ENCODE peak calls at places on chromosome 4, in five cellular contexts. N is A549, X is heart right ventricle, V is gastrocnemius medialis, A is uterus. M is an unnamed sample.

GRCh38 chr4:14000091-14000814 is 372.7 kb upstream of the BOD1L1 start:
- DNase-seq in N (no peak), X (no peak), V (no peak), A (no peak), M (no peak)

GRCh38 chr4:82705169-82705568 is 93.4 kb downstream of the SCD5 start:
- DNase-seq in N (no peak), X (no peak), V (no peak), A (no peak), M (no peak)

GRCh38 chr4:7732263-7732662 is 207.4 kb downstream of the AFAP1 start:
- DNase-seq in N (no peak), X (no peak), V (no peak), A (no peak), M (no peak)

GRCh38 chr4:32031026-32031425 is 1310.9 kb downstream of the PCDH7 start:
- DNase-seq in N (no peak), X (no peak), V (no peak), A (no peak), M (no peak)

GRCh38 chr4:1998296-1998695 is 10.5 kb downstream of the NELFA start:
- DNase-seq in N (no peak), X (no peak), V (no peak), A (no peak), M (peak; percentile 12)

GRCh38 chr4:10116625-10117423 is at the start of gene WDR1:
- DNase-seq in N (peak; percentile 72), X (peak; percentile 98), V (peak; percentile 97), A (peak; percentile 96), M (peak; percentile 89)

GRCh38 chr4:158996669-158997074 is 106.2 kb upstream of the RAPGEF2 start:
- DNase-seq in N (peak; percentile 49), X (no peak), V (no peak), A (no peak), M (peak; percentile 97)

GRCh38 chr4:120853101-120853940 is 69.2 kb downstream of the PRDM5 start:
- DNase-seq in N (no peak), X (no peak), V (no peak), A (no peak), M (peak; percentile 55)

GRCh38 chr4:190020790-190021717 is 6.0 kb downstream of the FRG2 start:
- DNase-seq in N (peak; percentile 74), X (no peak), V (no peak), A (no peak), M (peak; percentile 7)

GRCh38 chr4:79241846-79242245 is 84.0 kb downstream of the NAA11 start:
- DNase-seq in N (no peak), X (no peak), V (no peak), A (no peak), M (peak; percentile 60)

GRCh38 chr4:170949084-170949483 is 859.3 kb upstream of the AADAT start:
- DNase-seq in N (no peak), X (no peak), V (no peak), A (no peak), M (no peak)

GRCh38 chr4:41456559-41457101 is 81.3 kb upstream of the LIMCH1 start:
- DNase-seq in N (no peak), X (no peak), V (no peak), A (no peak), M (no peak)

GRCh38 chr4:75723117-75723801 is 1.1 kb upstream of the USO1 start:
- DNase-seq in N (no peak), X (no peak), V (no peak), A (no peak), M (peak; percentile 70)

GRCh38 chr4:53801373-53801772 is 210.1 kb upstream of the LNX1 start:
- DNase-seq in N (no peak), X (no peak), V (no peak), A (no peak), M (no peak)

GRCh38 chr4:41132055-41132683 is 82.2 kb downstream of the APBB2 start:
- DNase-seq in N (no peak), X (no peak), V (no peak), A (no peak), M (no peak)

GRCh38 chr4:122826596-122827257 is at the start of gene FGF2:
- DNase-seq in N (peak; percentile 28), X (peak; percentile 70), V (peak; percentile 35), A (peak; percentile 80), M (peak; percentile 51)

GRCh38 chr4:149997881-149998421 is 80.3 kb upstream of the DCLK2 start:
- DNase-seq in N (peak; percentile 58), X (no peak), V (no peak), A (no peak), M (peak; percentile 59)

GRCh38 chr4:78901882-78902281 is 37.4 kb downstream of the PAQR3 start:
- DNase-seq in N (no peak), X (no peak), V (no peak), A (no peak), M (no peak)

GRCh38 chr4:181550381-181550780 is 692.8 kb upstream of the TENM3 start:
- DNase-seq in N (no peak), X (no peak), V (no peak), A (no peak), M (no peak)

GRCh38 chr4:76058888-76059426 is 15.6 kb upstream of the ART3 start:
- DNase-seq in N (no peak), X (no peak), V (no peak), A (no peak), M (no peak)

GRCh38 chr4:40245794-40246546 is 49.1 kb downstream of the RHOH start:
- DNase-seq in N (no peak), X (no peak), V (no peak), A (no peak), M (peak; percentile 16)

GRCh38 chr4:125582302-125582701 is 267.5 kb downstream of the FAT4 start:
- DNase-seq in N (no peak), X (no peak), V (no peak), A (no peak), M (no peak)

GRCh38 chr4:85744950-85745349 is 270.0 kb downstream of the ARHGAP24 start:
- DNase-seq in N (no peak), X (no peak), V (no peak), A (no peak), M (peak; percentile 66)

GRCh38 chr4:90328558-90328957 is 201.4 kb downstream of the CCSER1 start:
- DNase-seq in N (no peak), X (peak; percentile 18), V (no peak), A (no peak), M (peak; percentile 1)

GRCh38 chr4:64940698-64941097 is 531.4 kb upstream of the TECRL start:
- DNase-seq in N (no peak), X (no peak), V (no peak), A (no peak), M (peak; percentile 86)

GRCh38 chr4:8385106-8385505 is 55.4 kb downstream of the ACOX3 start:
- DNase-seq in N (no peak), X (no peak), V (no peak), A (no peak), M (no peak)

GRCh38 chr4:56155432-56155831 is 206.7 kb downstream of the CEP135 start:
- DNase-seq in N (no peak), X (no peak), V (no peak), A (no peak), M (no peak)

GRCh38 chr4:88809561-88810219 is 112.1 kb upstream of the NAP1L5 start:
- DNase-seq in N (no peak), X (no peak), V (no peak), A (no peak), M (no peak)

GRCh38 chr4:53477666-53478065 is 100.2 kb downstream of the FIP1L1 start:
- DNase-seq in N (no peak), X (no peak), V (no peak), A (no peak), M (no peak)

GRCh38 chr4:93396274-93396673 is 432.3 kb upstream of the ATOH1 start:
- DNase-seq in N (no peak), X (no peak), V (no peak), A (no peak), M (peak; percentile 69)

GRCh38 chr4:102789317-102789717 is 28.5 kb upstream of the MANBA start:
- DNase-seq in N (no peak), X (no peak), V (no peak), A (no peak), M (peak; percentile 63)

GRCh38 chr4:55077577-55077976 is 47.8 kb downstream of the KDR start:
- DNase-seq in N (no peak), X (no peak), V (no peak), A (no peak), M (no peak)

GRCh38 chr4:26826721-26827120 is 33.9 kb upstream of the STIM2 start:
- DNase-seq in N (no peak), X (no peak), V (no peak), A (peak; percentile 40), M (no peak)

GRCh38 chr4:7332216-7333023 is 102.3 kb downstream of the PSAPL1 start:
- DNase-seq in N (no peak), X (no peak), V (no peak), A (peak; percentile 49), M (peak; percentile 87)

GRCh38 chr4:169420291-169420690 is 149.5 kb upstream of the SH3RF1 start:
- DNase-seq in N (no peak), X (no peak), V (no peak), A (no peak), M (no peak)

DNA sequence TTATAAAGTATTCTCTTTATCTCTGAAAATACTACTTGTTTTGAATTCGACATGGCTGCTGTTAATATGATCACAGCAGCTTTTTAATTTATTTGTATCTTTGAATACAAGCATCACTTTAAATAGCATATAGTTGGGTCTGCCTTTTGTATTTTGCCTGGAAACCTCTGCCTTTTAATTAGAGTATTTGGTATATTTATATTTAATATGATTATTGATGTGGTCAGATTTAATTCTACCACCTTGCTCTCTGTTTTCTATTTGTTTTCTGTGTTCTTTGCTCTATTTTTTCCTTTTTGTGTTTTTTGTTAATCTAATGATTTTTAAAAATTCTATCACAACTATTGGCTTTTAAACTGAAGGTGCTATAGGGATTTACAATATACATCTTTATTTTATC is 21.7 kb downstream of the STK32B start:
- DNase-seq in N (no peak), X (no peak), V (no peak), A (no peak), M (no peak)
- TF ChIP-seq CTCF in N (no peak), X (no peak), V (no peak), A (no peak), M (no peak)

DNA sequence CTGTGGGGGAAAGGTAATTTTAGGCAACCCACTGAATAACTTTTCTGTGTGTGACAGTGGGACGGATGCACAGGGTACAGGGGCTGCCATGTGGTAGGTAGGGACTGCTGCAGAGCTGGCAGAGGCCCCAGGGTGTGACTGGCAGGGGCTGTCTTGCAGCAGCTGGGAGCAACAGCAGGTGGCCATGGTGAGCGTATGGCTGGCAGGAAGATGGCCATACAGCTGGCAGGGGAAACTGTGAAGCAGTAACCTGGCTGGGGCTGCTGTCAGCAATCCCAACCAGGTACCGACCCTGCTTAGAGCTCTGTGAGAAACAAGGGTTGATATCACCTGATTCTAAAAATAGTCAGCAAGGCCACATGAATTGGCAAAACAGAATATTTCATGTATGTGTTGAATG is 130.7 kb downstream of the UGT8 start:
- DNase-seq in N (no peak), X (no peak), V (no peak), A (no peak), M (no peak)
- H3K4me1 ChIP-seq in N (no peaks in the 10 kb centered on the region), X (no peaks in the 10 kb centered on the region), V (no peaks in the 10 kb centered on the region), A (no peaks in the 10 kb centered on the region), M (no peaks in the 10 kb centered on the region)

GRCh38 chr4:185862340-185862739 is 50.3 kb upstream of the SORBS2 start:
- DNase-seq in N (no peak), X (no peak), V (no peak), A (no peak), M (no peak)
- TF ChIP-seq CTCF in N (no peak), X (no peak), V (no peak), A (no peak), M (no peak)

GRCh38 chr4:653831-654525 is 20.1 kb downstream of the ATP5ME start:
- DNase-seq in N (no peak), X (no peak), V (no peak), A (no peak), M (no peak)
- H3K4me1 ChIP-seq in N (no peaks in the 10 kb centered on the region), X (no peaks in the 10 kb centered on the region), V (no peaks in the 10 kb centered on the region), A (no peaks in the 10 kb centered on the region), M (no peaks in the 10 kb centered on the region)

M was measured in astrocyte.